ENCODE peak calls at places on chromosomes 1 and 21, in nine cellular contexts. C, M, T, F, A, R, W, U and O are unnamed samples.

GRCh38 chr1:20685099-20685662 is 24.0 kb upstream of the DDOST start:
- DNase-seq in M (peak), U (no peak), W (no peak), R (no peak), F (no peak), T (no peak), A (no peak), C (no peak), O (no peak)

GRCh38 chr1:47280142-47280541 is 33.8 kb downstream of the STIL start:
- DNase-seq in T (no peak), M (no peak), U (no peak), W (no peak), F (peak), A (no peak), R (no peak), C (no peak), O (no peak)

GRCh38 chr1:29282924-29283803 is 46.8 kb downstream of the PTPRU start:
- DNase-seq in W (peak), T (peak), C (peak), A (peak), F (peak), M (peak), R (peak), U (peak), O (peak)

GRCh38 chr21:42298237-42298636 is 17.0 kb downstream of the TFF3 start:
- DNase-seq in W (peak), U (no peak), A (peak), R (no peak), M (no peak), F (no peak), C (peak), T (no peak), O (peak)

GRCh38 chr1:9651565-9652378 is at the start of gene PIK3CD:
- DNase-seq in R (peak), W (no peak), C (peak), F (peak), U (peak), T (peak), A (peak), M (no peak), O (peak)

GRCh38 chr1:81800741-81801031 is at the start of gene ADGRL2:
- DNase-seq in C (no peak), W (no peak), T (no peak), F (no peak), M (no peak), U (no peak), A (no peak), R (peak), O (peak)

GRCh38 chr1:54745274-54745673 is 19.0 kb downstream of the PARS2 start:
- DNase-seq in W (peak), T (no peak), M (no peak), C (no peak), U (no peak), F (no peak), R (no peak), A (no peak), O (no peak)

GRCh38 chr1:169102567-169102966 is 3.9 kb upstream of the ATP1B1 start:
- DNase-seq in W (peak), F (peak), T (no peak), M (peak), C (no peak), A (peak), R (no peak), U (peak), O (peak)

GRCh38 chr1:14820320-14821085 is 222.0 kb downstream of the KAZN start:
- DNase-seq in A (no peak), T (no peak), M (no peak), F (no peak), W (no peak), U (no peak), R (no peak), C (no peak), O (no peak)

GRCh38 chr1:6897138-6897537 is 111.9 kb downstream of the CAMTA1 start:
- DNase-seq in F (no peak), C (no peak), R (no peak), W (no peak), M (no peak), T (no peak), U (no peak), A (no peak), O (no peak)

GRCh38 chr1:16458801-16459200 is 18.3 kb downstream of the NECAP2 start:
- DNase-seq in T (no peak), A (no peak), U (no peak), R (no peak), C (no peak), M (no peak), F (no peak), W (no peak), O (no peak)

GRCh38 chr1:170273556-170274501 is 128.1 kb downstream of the NTMT2 start:
- DNase-seq in A (no peak), W (no peak), C (no peak), T (no peak), F (no peak), M (no peak), R (no peak), U (no peak), O (no peak)

GRCh38 chr1:27403065-27403726 is 10.8 kb downstream of the GPR3 start:
- DNase-seq in A (peak), C (peak), R (peak), W (no peak), U (peak), T (peak), M (peak), F (peak), O (peak)

GRCh38 chr21:45836268-45836655 is 145.3 kb upstream of the COL6A1 start:
- DNase-seq in R (no peak), F (peak), C (no peak), A (no peak), T (no peak), M (no peak), U (no peak), W (no peak), O (no peak)

GRCh38 chr1:172727956-172728603 is 69.2 kb downstream of the FASLG start:
- DNase-seq in R (peak), W (peak), U (peak), A (peak), M (peak), F (peak), T (peak), C (peak), O (no peak)

GRCh38 chr1:55894521-55894920 is 679.4 kb upstream of the USP24 start:
- DNase-seq in M (peak), W (no peak), A (peak), U (no peak), R (no peak), F (peak), C (peak), T (no peak), O (no peak)

GRCh38 chr1:240602189-240602588 is 9.8 kb downstream of the GREM2 start:
- DNase-seq in C (no peak), W (no peak), T (no peak), A (peak), F (peak), M (no peak), R (no peak), U (no peak), O (no peak)

GRCh38 chr1:43577647-43578542 is 47.2 kb downstream of the PTPRF start:
- DNase-seq in M (no peak), T (no peak), W (peak), A (no peak), C (peak), R (no peak), F (no peak), U (no peak), O (no peak)

GRCh38 chr1:225654688-225655508 is 2.0 kb upstream of the ENAH start:
- DNase-seq in U (no peak), C (no peak), M (no peak), T (no peak), W (no peak), A (peak), F (no peak), R (no peak), O (no peak)

GRCh38 chr1:15700510-15700909 is 16.4 kb downstream of the PLEKHM2 start:
- DNase-seq in A (no peak), C (no peak), W (no peak), R (no peak), F (peak), M (no peak), T (no peak), U (no peak), O (no peak)

GRCh38 chr1:155193275-155193990 is 14.3 kb downstream of the THBS3 start:
- DNase-seq in U (peak), R (peak), F (peak), T (peak), W (peak), C (peak), A (peak), M (peak), O (peak)

GRCh38 chr1:155196103-155196892 is 11.4 kb downstream of the THBS3 start:
- DNase-seq in M (no peak), F (no peak), C (peak), A (no peak), U (peak), W (no peak), T (no peak), R (peak), O (no peak)

GRCh38 chr1:155197901-155198546 is 9.7 kb downstream of the THBS3 start:
- DNase-seq in T (no peak), U (no peak), M (no peak), R (no peak), C (no peak), F (no peak), A (no peak), W (no peak), O (no peak)

GRCh38 chr1:155196893-155197638 is 10.6 kb downstream of the THBS3 start:
- DNase-seq in R (no peak), C (no peak), U (no peak), F (no peak), M (no peak), A (no peak), W (no peak), T (no peak), O (no peak)

GRCh38 chr1:155195201-155196102 is 12.2 kb downstream of the THBS3 start:
- DNase-seq in T (no peak), M (no peak), W (no peak), C (no peak), R (peak), A (no peak), F (peak), U (no peak), O (no peak)
- H3K27ac ChIP-seq in T (no peak), M (no peak), W (no peak), C (peak), R (peak), A (no peak), F (peak), U (peak), O (peak)

DNA sequence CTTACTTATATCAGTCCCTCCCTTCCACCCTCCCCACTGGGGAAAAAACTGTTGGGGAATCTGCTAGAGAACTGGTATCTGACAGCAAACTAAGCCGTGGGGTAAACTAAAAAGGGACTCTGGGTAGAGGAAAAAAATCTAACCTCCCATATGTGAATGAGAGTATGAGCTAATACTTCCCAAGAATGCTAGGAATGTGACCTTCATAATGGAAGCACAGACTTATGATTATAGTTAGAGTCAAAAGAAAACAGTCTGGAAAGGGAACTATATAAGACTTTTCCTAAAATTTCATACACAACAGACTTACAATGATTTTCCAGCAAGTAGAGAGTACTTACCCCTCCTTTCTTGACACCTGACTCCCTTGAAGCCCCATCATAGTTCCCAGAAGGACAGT is 23.0 kb upstream of the RBBP5 start:
- DNase-seq in M (peak), T (no peak), F (peak), A (peak), C (no peak), U (no peak), R (no peak), W (peak), O (peak)
- H3K4me2 ChIP-seq in M (peak), T (no peak), F (peak), A (no peak), C (no peak), U (no peak), R (no peak), W (peak), O (no peak)

DNA sequence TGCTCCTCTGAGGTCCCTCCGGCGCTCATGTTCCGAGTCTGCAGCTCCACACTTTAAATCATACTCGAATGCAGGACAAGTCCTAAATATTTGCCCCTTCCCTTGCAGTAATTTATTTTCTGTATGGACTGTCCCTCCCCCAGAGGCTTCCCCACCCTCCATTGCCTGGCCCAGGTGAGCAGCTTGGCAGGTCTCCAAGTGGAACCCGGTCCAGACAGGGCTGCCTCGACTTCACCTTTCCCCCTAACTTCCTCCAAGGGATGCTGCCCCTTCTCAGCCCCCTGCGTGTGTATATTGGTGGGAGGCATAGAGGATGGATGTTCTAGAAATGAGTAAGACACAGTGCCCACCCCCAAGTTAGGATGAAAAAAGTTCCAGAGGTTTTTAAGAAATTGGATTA is 5.4 kb upstream of the OPTC start:
- DNase-seq in M (no peak), A (no peak), C (no peak), W (no peak), R (no peak), U (no peak), F (no peak), T (no peak), O (no peak)
- H3K27ac ChIP-seq in M (no peak), A (no peak), C (no peak), W (no peak), R (no peak), U (no peak), F (no peak), T (no peak), O (no peak)

DNA sequence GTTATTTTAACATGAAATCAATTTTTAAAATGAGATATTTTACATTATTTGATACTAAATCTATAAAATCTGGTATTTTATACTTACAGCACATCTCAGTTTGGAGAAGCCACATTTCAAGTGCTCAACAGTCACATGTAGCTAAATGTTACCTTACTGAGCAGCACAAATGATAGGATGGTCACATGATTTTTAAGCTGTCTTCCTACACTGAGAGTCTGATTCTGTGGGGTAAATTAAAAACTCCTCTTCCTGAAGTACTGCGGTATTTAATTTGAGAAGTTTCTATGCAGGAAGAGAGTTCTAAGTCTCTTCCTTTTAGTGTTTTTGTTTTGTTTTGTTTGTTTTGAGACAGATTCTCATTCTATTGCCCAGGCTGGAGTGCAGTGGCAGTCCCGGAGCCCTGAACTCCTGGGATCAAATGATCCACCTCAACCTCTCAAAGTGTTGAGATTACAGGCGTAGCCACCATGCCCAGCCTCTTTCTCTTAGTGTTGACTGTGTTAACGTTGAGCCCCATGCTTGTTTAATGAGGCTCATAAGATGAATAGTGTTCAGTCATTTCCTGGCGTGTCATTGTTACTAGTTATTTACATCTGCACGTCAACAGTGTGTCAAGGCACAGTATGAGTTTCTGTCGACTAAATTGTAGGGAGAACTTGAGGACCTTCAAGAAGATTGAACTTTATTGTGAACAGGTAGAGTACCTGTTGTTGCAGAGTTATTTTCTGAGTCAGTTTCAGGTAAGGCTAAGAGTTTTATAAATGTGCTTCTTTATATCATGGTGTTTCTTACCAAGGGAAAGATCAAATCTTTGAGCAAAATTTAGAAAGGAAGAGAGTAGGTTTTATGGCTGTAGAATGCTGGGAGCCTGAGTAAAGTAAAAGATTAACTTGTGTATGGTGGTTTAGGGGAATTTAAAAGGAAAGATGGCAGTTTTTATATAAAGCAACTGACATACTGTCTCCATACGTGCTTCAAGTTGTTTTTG is 3.3 kb downstream of the CNST start:
- DNase-seq in T (no peak), U (no peak), A (peak), M (peak), F (no peak), W (no peak), R (no peak), C (no peak), O (no peak)
- H3K4me2 ChIP-seq in T (peak), U (no peak), A (peak), M (peak), F (peak), W (no peak), R (no peak), C (no peak), O (peak)

GRCh38 chr1:243388276-243388675 is 132.4 kb downstream of the SDCCAG8 start:
- DNase-seq in C (no peak), M (no peak), F (no peak), T (no peak), U (no peak), A (peak), R (no peak), W (no peak), O (no peak)
- H3K27ac ChIP-seq in C (no peak), M (no peak), F (no peak), T (no peak), U (no peak), A (no peak), R (no peak), W (no peak), O (no peak)